ENCODE peak calls at places on chromosomes 5 and 9, in eight cellular contexts. G is upper lobe of right lung, D is HCT116, Q is neural crest cell, Y is AG10803, C is endothelial cell, U is ovary, T is psoas muscle. R is an unnamed sample.

GRCh38 chr9:71620806-71621205 is 147.5 kb downstream of the CEMIP2 start:
- DNase-seq in G (no peak), D (no peak), Q (no peak), Y (no peak), C (no peak), U (no peak), T (no peak), R (no peak)

GRCh38 chr5:76391014-76391413 is 12.1 kb upstream of the IQGAP2 start:
- DNase-seq in G (no peak), D (no peak), Q (no peak), Y (no peak), C (no peak), U (no peak), T (no peak), R (no peak)

GRCh38 chr5:128579111-128579510 is 41.1 kb upstream of the FBN2 start:
- DNase-seq in G (no peak), D (no peak), Q (no peak), Y (peak; percentile 31), C (no peak), U (no peak), T (no peak), R (no peak)

GRCh38 chr9:6076856-6077255 is 61.4 kb upstream of the RANBP6 start:
- DNase-seq in G (no peak), D (no peak), Q (no peak), Y (no peak), C (no peak), U (no peak), T (no peak), R (no peak)

GRCh38 chr9:23088932-23089364 is 642.3 kb downstream of the DMRTA1 start:
- DNase-seq in G (no peak), D (no peak), Q (peak; percentile 12), Y (peak; percentile 1), C (peak; percentile 12), U (no peak), T (no peak), R (no peak)

GRCh38 chr9:3857673-3858072 is 331.9 kb upstream of the RFX3 start:
- DNase-seq in G (no peak), D (no peak), Q (no peak), Y (peak; percentile 68), C (no peak), U (no peak), T (no peak), R (no peak)

GRCh38 chr5:132387649-132388117 is 18.2 kb downstream of the SLC22A5 start:
- DNase-seq in G (no peak), D (peak; percentile 81), Q (no peak), Y (peak; percentile 99), C (no peak), U (peak; percentile 63), T (no peak), R (peak; percentile 93)

GRCh38 chr9:129382281-129383004 is 204.4 kb upstream of the IER5L start:
- DNase-seq in G (no peak), D (no peak), Q (no peak), Y (no peak), C (no peak), U (no peak), T (peak; percentile 39), R (no peak)

GRCh38 chr5:14357861-14358260 is 214.7 kb downstream of the TRIO start:
- DNase-seq in G (no peak), D (no peak), Q (peak; percentile 23), Y (no peak), C (peak; percentile 59), U (no peak), T (no peak), R (no peak)

GRCh38 chr9:8762676-8763075 is 963.1 kb upstream of the DMAC1 start:
- DNase-seq in G (no peak), D (no peak), Q (no peak), Y (no peak), C (no peak), U (no peak), T (no peak), R (no peak)

GRCh38 chr5:157821822-157822622 is 36.9 kb downstream of the CLINT1 start:
- DNase-seq in G (no peak), D (no peak), Q (no peak), Y (peak; percentile 12), C (no peak), U (no peak), T (no peak), R (no peak)

GRCh38 chr5:78667461-78668103 is 19.0 kb upstream of the LHFPL2 start:
- DNase-seq in G (no peak), D (no peak), Q (no peak), Y (no peak), C (no peak), U (no peak), T (no peak), R (no peak)

GRCh38 chr5:176780951-176781350 is 29.4 kb upstream of the UNC5A start:
- DNase-seq in G (peak; percentile 64), D (no peak), Q (no peak), Y (no peak), C (no peak), U (peak; percentile 18), T (no peak), R (peak; percentile 62)

GRCh38 chr9:29751220-29751619 is 2177.9 kb upstream of the C9orf72 start:
- DNase-seq in G (no peak), D (no peak), Q (no peak), Y (no peak), C (no peak), U (no peak), T (no peak), R (no peak)

GRCh38 chr9:127828262-127829031 is 25.8 kb downstream of the FPGS start:
- DNase-seq in G (peak; percentile 87), D (peak; percentile 41), Q (peak; percentile 89), Y (peak; percentile 64), C (peak; percentile 84), U (peak; percentile 96), T (peak; percentile 94), R (no peak)

GRCh38 chr9:100756217-100756616 is 178.3 kb downstream of the CAVIN4 start:
- DNase-seq in G (no peak), D (no peak), Q (no peak), Y (no peak), C (no peak), U (no peak), T (no peak), R (no peak)

GRCh38 chr5:29758986-29759421 is 1434.5 kb upstream of the CDH6 start:
- DNase-seq in G (no peak), D (no peak), Q (no peak), Y (no peak), C (no peak), U (no peak), T (no peak), R (no peak)

GRCh38 chr5:112086740-112087139 is 329.7 kb upstream of the NREP start:
- DNase-seq in G (no peak), D (no peak), Q (no peak), Y (no peak), C (no peak), U (no peak), T (no peak), R (no peak)
- TF ChIP-seq CTCF in G (no peak), D (no peak), Q (no peak), Y (no peak), C (no peak), U (no peak), T (no peak), R (no peak)

DNA sequence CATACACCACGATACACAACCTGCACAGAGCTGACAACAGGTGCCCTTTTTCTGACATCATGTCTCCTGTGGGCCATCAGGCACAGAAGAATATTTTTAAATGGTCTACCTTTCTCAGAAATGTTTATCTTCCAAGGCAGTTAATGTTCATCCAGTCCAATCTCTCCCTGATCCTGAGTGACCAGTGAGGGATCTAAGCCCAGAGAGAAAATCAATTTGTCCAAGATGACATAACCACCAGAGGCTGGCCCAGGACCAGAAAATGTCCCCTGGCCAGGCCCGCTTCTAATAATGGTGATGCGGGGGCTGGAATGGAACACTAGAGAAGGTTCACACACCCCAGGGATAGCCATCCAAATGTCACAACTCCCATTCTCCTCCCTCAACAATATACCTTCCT is 357.9 kb upstream of the KIF2A start:
- DNase-seq in G (no peak), D (no peak), Q (no peak), Y (no peak), C (no peak), U (no peak), T (no peak), R (no peak)
- TF ChIP-seq CTCF in G (no peak), D (no peak), Q (no peak), Y (no peak), C (no peak), U (no peak), T (no peak), R (no peak)

GRCh38 chr5:61139931-61140330 is 22.3 kb downstream of the SMIM15 start:
- DNase-seq in G (no peak), D (no peak), Q (no peak), Y (no peak), C (no peak), U (no peak), T (no peak), R (no peak)

DNA sequence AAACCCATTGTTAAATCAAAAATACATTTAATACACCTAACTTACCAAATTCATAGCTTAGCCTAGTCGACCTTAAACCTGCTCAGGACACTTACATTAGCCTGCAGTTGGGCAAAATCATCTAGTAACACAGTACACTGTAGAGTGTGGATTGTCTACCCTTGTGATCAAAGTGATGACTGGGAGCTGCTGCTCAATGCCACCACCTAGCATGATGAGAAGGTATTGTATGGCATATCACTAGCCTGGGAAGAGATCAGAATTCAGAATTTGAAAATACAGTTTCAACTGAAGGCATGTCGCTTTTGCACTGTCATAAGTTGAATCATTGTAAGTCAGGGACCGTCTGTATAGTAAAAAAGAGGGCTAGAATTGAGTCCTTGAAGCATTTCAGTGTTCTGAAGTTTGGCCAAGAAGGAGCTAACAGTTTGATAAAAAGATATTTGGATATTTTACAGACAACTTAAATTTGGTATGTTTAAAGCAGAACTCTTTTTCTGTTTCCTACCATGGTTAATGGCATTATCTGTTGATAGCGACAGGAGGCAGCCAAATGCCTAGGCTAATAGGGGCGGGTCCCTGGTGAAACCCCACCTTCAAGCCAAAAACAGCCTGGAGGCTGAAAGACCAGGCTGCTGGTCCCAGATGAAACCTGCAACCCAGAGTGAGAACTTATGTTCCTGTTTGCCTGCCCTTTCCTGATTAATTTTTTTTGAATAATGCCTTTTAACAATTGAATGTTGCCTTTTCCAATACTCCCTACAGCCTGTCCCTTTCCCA is 23.0 kb downstream of the SMIM15 start:
- DNase-seq in G (no peak), D (no peak), Q (no peak), Y (no peak), C (no peak), U (no peak), T (no peak), R (no peak)
- TF ChIP-seq CTCF in G (no peak), D (peak; percentile 59), Q (peak; percentile 36), Y (peak; percentile 32), C (no peak), U (no peak), T (no peak), R (peak; percentile 25)

GRCh38 chr9:21141427-21141882 is at the start of gene IFNW1:
- DNase-seq in G (no peak), D (no peak), Q (no peak), Y (no peak), C (peak; percentile 9), U (no peak), T (no peak), R (no peak)

GRCh38 chr9:21137020-21137419 is 4.6 kb downstream of the IFNW1 start:
- DNase-seq in G (no peak), D (no peak), Q (no peak), Y (no peak), C (no peak), U (no peak), T (no peak), R (no peak)

DNA sequence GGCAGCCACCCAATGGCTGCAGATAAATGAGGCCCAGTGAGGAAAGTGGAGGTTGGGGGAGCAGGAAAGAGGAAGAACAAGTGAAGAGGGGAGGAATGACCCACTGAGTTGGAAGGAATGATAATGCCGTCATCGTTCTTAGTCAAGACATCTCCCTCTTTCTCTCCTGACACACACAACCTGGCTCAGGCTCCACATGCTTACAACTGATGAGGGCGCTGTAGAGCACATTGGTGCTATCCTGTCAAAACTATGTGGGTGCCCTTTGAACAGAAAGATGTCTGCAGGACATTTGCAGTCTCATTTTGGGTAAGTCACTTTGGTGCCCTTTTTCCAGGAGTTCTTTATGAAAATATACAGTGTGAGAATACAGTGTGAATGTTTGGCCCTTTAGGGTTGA is 5.9 kb downstream of the IFNW1 start:
- DNase-seq in G (no peak), D (no peak), Q (no peak), Y (no peak), C (no peak), U (no peak), T (no peak), R (no peak)
- TF ChIP-seq CTCF in G (no peak), D (no peak), Q (no peak), Y (no peak), C (no peak), U (no peak), T (no peak), R (no peak)

R was measured in osteocyte.